ENCODE peak calls at places on chromosomes 4 and X, in six cellular contexts. One of them, this sample, is unnamed.

GRCh38 chrX:132409780-132410556 is 78.9 kb downstream of the MBNL3 start:
- DNase-seq in hepatocyte: no peak
- DNase-seq in left ventricle myocardium inferior: no peak
- DNase-seq in H9: no peak
- DNase-seq in endodermal cell: no peak
- DNase-seq in coronary artery: no peak
- DNase-seq in this sample: no peak

GRCh38 chr4:1237981-1238675 is 10.8 kb downstream of the CTBP1 start:
- DNase-seq in hepatocyte: no peak
- DNase-seq in left ventricle myocardium inferior: peak; percentile 13
- DNase-seq in H9: no peak
- DNase-seq in endodermal cell: no peak
- DNase-seq in coronary artery: peak; percentile 62
- DNase-seq in this sample: no peak

GRCh38 chrX:9842541-9842940 is 56.3 kb downstream of the SHROOM2 start:
- DNase-seq in hepatocyte: peak; percentile 39
- DNase-seq in left ventricle myocardium inferior: no peak
- DNase-seq in H9: peak; percentile 39
- DNase-seq in endodermal cell: peak; percentile 69
- DNase-seq in coronary artery: no peak
- DNase-seq in this sample: no peak

GRCh38 chrX:72128881-72129280 is 2.8 kb downstream of the RTL5 start:
- DNase-seq in hepatocyte: no peak
- DNase-seq in left ventricle myocardium inferior: no peak
- DNase-seq in H9: peak; percentile 43
- DNase-seq in endodermal cell: peak; percentile 78
- DNase-seq in coronary artery: peak; percentile 62
- DNase-seq in this sample: no peak

GRCh38 chr4:79025170-79025569 is 85.9 kb upstream of the PAQR3 start:
- DNase-seq in hepatocyte: no peak
- DNase-seq in left ventricle myocardium inferior: no peak
- DNase-seq in H9: no peak
- DNase-seq in endodermal cell: no peak
- DNase-seq in coronary artery: no peak
- DNase-seq in this sample: no peak

GRCh38 chrX:108437789-108438623 is at the start of gene COL4A6:
- DNase-seq in hepatocyte: peak; percentile 47
- DNase-seq in left ventricle myocardium inferior: no peak
- DNase-seq in H9: peak; percentile 85
- DNase-seq in endodermal cell: peak; percentile 90
- DNase-seq in coronary artery: no peak
- DNase-seq in this sample: peak; percentile 74

GRCh38 chr4:86306816-86307215 is 53.0 kb downstream of the MAPK10 start:
- DNase-seq in hepatocyte: no peak
- DNase-seq in left ventricle myocardium inferior: no peak
- DNase-seq in H9: no peak
- DNase-seq in endodermal cell: no peak
- DNase-seq in coronary artery: no peak
- DNase-seq in this sample: no peak

GRCh38 chrX:49176421-49177326 is 5.0 kb downstream of the PLP2 start:
- DNase-seq in hepatocyte: no peak
- DNase-seq in left ventricle myocardium inferior: no peak
- DNase-seq in H9: no peak
- DNase-seq in endodermal cell: no peak
- DNase-seq in coronary artery: no peak
- DNase-seq in this sample: peak; percentile 67

GRCh38 chr4:115028682-115029385 is 84.6 kb downstream of the NDST4 start:
- DNase-seq in hepatocyte: no peak
- DNase-seq in left ventricle myocardium inferior: no peak
- DNase-seq in H9: no peak
- DNase-seq in endodermal cell: no peak
- DNase-seq in coronary artery: no peak
- DNase-seq in this sample: no peak

GRCh38 chrX:41684138-41684537 is 4.6 kb upstream of the GPR34 start:
- DNase-seq in hepatocyte: no peak
- DNase-seq in left ventricle myocardium inferior: no peak
- DNase-seq in H9: no peak
- DNase-seq in endodermal cell: no peak
- DNase-seq in coronary artery: no peak
- DNase-seq in this sample: no peak

GRCh38 chr4:39931441-39931901 is 46.2 kb downstream of the PDS5A start:
- DNase-seq in hepatocyte: peak; percentile 15
- DNase-seq in left ventricle myocardium inferior: no peak
- DNase-seq in H9: no peak
- DNase-seq in endodermal cell: no peak
- DNase-seq in coronary artery: no peak
- DNase-seq in this sample: no peak

GRCh38 chr4:54363037-54363436 is 133.9 kb downstream of the PDGFRA start:
- DNase-seq in hepatocyte: no peak
- DNase-seq in left ventricle myocardium inferior: no peak
- DNase-seq in H9: no peak
- DNase-seq in endodermal cell: peak; percentile 58
- DNase-seq in coronary artery: no peak
- DNase-seq in this sample: no peak

GRCh38 chr4:9944431-9945425 is 76.6 kb downstream of the SLC2A9 start:
- DNase-seq in hepatocyte: no peak
- DNase-seq in left ventricle myocardium inferior: no peak
- DNase-seq in H9: no peak
- DNase-seq in endodermal cell: no peak
- DNase-seq in coronary artery: no peak
- DNase-seq in this sample: no peak

GRCh38 chr4:120809518-120809917 is 113.0 kb downstream of the PRDM5 start:
- DNase-seq in hepatocyte: no peak
- DNase-seq in left ventricle myocardium inferior: no peak
- DNase-seq in H9: no peak
- DNase-seq in endodermal cell: no peak
- DNase-seq in coronary artery: no peak
- DNase-seq in this sample: no peak
- TF ChIP-seq CTCF in hepatocyte: peak; percentile 19
- TF ChIP-seq CTCF in left ventricle myocardium inferior: no peak
- TF ChIP-seq CTCF in H9: peak; percentile 67
- TF ChIP-seq CTCF in endodermal cell: peak; percentile 65
- TF ChIP-seq CTCF in coronary artery: no peak
- TF ChIP-seq CTCF in this sample: peak; percentile 16

GRCh38 chr4:5757536-5757935 is 46.5 kb downstream of the EVC start:
- DNase-seq in hepatocyte: no peak
- DNase-seq in left ventricle myocardium inferior: no peak
- DNase-seq in H9: no peak
- DNase-seq in endodermal cell: no peak
- DNase-seq in coronary artery: no peak
- DNase-seq in this sample: no peak
- H3K27ac ChIP-seq in hepatocyte: no peak overlapping the region
- H3K27ac ChIP-seq in left ventricle myocardium inferior: no peak overlapping the region
- H3K27ac ChIP-seq in H9: no peak overlapping the region
- H3K27ac ChIP-seq in endodermal cell: no peak overlapping the region
- H3K27ac ChIP-seq in coronary artery: no peak overlapping the region
- H3K27ac ChIP-seq in this sample: peak overlapping the region; percentile 94

DNA sequence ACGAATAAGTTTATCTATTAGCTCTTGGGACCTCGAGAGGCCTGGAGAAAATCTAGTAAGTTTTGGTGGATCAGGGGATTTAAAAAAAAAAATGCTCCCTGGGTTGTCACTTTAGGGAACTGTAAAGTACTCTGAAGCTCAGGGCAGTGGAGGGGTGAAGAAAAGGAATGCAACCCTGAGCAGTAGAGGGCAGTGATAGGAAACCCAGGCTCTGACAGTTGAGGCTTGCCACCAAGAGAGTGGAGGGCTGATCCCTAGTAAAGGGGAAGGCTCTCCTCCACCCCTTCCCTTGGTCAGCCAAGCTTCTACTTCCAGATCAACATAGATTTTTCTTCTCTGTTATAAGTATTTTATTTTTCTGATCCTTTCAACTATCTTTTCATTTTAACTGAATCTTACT is 73.1 kb downstream of the FBXO8 start:
- DNase-seq in hepatocyte: no peak
- DNase-seq in left ventricle myocardium inferior: no peak
- DNase-seq in H9: no peak
- DNase-seq in endodermal cell: peak; percentile 76
- DNase-seq in coronary artery: no peak
- DNase-seq in this sample: no peak
- TF ChIP-seq CTCF in hepatocyte: no peak
- TF ChIP-seq CTCF in left ventricle myocardium inferior: no peak
- TF ChIP-seq CTCF in H9: peak; percentile 42
- TF ChIP-seq CTCF in endodermal cell: peak; percentile 57
- TF ChIP-seq CTCF in coronary artery: no peak
- TF ChIP-seq CTCF in this sample: no peak

GRCh38 chr4:69833251-69833650 is 26.7 kb downstream of the SULT1E1 start:
- DNase-seq in hepatocyte: no peak
- DNase-seq in left ventricle myocardium inferior: no peak
- DNase-seq in H9: no peak
- DNase-seq in endodermal cell: no peak
- DNase-seq in coronary artery: no peak
- DNase-seq in this sample: no peak

GRCh38 chr4:69831270-69831627 is 28.7 kb downstream of the SULT1E1 start:
- DNase-seq in hepatocyte: no peak
- DNase-seq in left ventricle myocardium inferior: no peak
- DNase-seq in H9: no peak
- DNase-seq in endodermal cell: no peak
- DNase-seq in coronary artery: no peak
- DNase-seq in this sample: no peak

GRCh38 chr4:69830529-69831269 is 29.2 kb downstream of the SULT1E1 start:
- DNase-seq in hepatocyte: peak; percentile 76
- DNase-seq in left ventricle myocardium inferior: no peak
- DNase-seq in H9: peak; percentile 45
- DNase-seq in endodermal cell: peak; percentile 66
- DNase-seq in coronary artery: no peak
- DNase-seq in this sample: no peak

GRCh38 chr4:69832326-69833030 is 27.5 kb downstream of the SULT1E1 start:
- DNase-seq in hepatocyte: peak; percentile 81
- DNase-seq in left ventricle myocardium inferior: no peak
- DNase-seq in H9: no peak
- DNase-seq in endodermal cell: peak; percentile 60
- DNase-seq in coronary artery: no peak
- DNase-seq in this sample: no peak

GRCh38 chr4:69831646-69832325 is 28.2 kb downstream of the SULT1E1 start:
- DNase-seq in hepatocyte: peak; percentile 28
- DNase-seq in left ventricle myocardium inferior: peak; percentile 22
- DNase-seq in H9: no peak
- DNase-seq in endodermal cell: no peak
- DNase-seq in coronary artery: no peak
- DNase-seq in this sample: no peak
- H3K27ac ChIP-seq in hepatocyte: peak overlapping the region; percentile 97
- H3K27ac ChIP-seq in left ventricle myocardium inferior: no peak overlapping the region
- H3K27ac ChIP-seq in H9: no peak overlapping the region
- H3K27ac ChIP-seq in endodermal cell: no peak overlapping the region
- H3K27ac ChIP-seq in coronary artery: no peak overlapping the region
- H3K27ac ChIP-seq in this sample: no peak overlapping the region

GRCh38 chr4:24471623-24472510 is 112.5 kb downstream of the DHX15 start:
- DNase-seq in hepatocyte: peak; percentile 30
- DNase-seq in left ventricle myocardium inferior: peak; percentile 25
- DNase-seq in H9: peak; percentile 58
- DNase-seq in endodermal cell: peak; percentile 87
- DNase-seq in coronary artery: no peak
- DNase-seq in this sample: peak; percentile 15

GRCh38 chr4:24473309-24473721 is 111.0 kb downstream of the DHX15 start:
- DNase-seq in hepatocyte: peak; percentile 57
- DNase-seq in left ventricle myocardium inferior: peak; percentile 23
- DNase-seq in H9: no peak
- DNase-seq in endodermal cell: peak; percentile 65
- DNase-seq in coronary artery: no peak
- DNase-seq in this sample: no peak

GRCh38 chr4:24475756-24476155 is 108.6 kb downstream of the DHX15 start:
- DNase-seq in hepatocyte: no peak
- DNase-seq in left ventricle myocardium inferior: no peak
- DNase-seq in H9: no peak
- DNase-seq in endodermal cell: peak; percentile 58
- DNase-seq in coronary artery: no peak
- DNase-seq in this sample: no peak

GRCh38 chr4:24472514-24473308 is 111.6 kb downstream of the DHX15 start:
- DNase-seq in hepatocyte: peak; percentile 92
- DNase-seq in left ventricle myocardium inferior: peak; percentile 87
- DNase-seq in H9: peak; percentile 88
- DNase-seq in endodermal cell: peak; percentile 95
- DNase-seq in coronary artery: peak; percentile 84
- DNase-seq in this sample: peak; percentile 69

DNA sequence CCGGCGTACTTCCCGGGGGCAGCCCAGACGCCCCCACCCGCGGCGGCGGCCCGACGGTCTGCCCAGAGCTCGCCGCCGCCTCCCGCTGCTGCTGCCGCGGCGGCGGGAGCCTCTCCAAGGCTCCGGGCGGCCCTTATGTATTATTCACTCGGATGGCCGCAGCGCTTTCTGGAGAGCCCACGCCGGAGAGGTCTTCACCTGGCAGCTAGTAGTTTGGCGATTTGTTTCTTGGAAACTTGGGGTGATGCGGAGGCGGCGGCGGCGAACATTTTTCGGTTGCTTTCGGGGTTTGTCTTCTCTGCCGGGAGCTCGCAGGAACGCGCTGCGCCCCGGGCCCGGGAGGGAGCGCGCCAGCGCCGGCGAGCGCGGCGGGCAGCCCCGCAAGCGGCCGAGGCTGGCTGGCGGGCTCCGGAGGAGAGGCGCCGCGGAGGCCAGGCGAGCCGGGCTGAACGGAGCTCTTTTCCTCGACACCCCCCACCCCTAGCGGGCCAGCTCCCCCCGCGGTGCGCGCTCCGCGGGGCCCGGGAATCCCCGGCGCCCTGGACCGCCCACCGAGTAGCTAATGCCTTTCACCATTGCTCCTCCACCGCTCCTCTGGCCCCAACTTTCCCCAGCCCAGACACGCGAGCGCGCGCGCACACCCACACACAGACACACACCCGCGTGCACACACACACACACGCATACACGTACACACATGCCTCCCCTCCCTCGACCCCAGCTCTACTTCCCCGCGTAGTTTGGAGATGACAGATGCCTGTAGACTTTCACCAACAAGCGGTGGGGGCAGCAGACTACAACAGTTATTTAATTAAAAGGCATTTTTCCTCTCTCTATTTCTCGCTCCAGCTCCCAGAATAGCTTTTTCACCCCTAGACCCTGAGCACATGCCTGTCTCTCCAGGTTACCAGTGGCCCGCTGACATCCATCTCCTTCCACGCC is 113.4 kb downstream of the DHX15 start:
- DNase-seq in hepatocyte: peak; percentile 66
- DNase-seq in left ventricle myocardium inferior: peak; percentile 52
- DNase-seq in H9: peak; percentile 43
- DNase-seq in endodermal cell: peak; percentile 78
- DNase-seq in coronary artery: no peak
- DNase-seq in this sample: peak; percentile 36
- TF ChIP-seq CTCF in hepatocyte: peak; percentile 19
- TF ChIP-seq CTCF in left ventricle myocardium inferior: no peak
- TF ChIP-seq CTCF in H9: no peak
- TF ChIP-seq CTCF in endodermal cell: no peak
- TF ChIP-seq CTCF in coronary artery: no peak
- TF ChIP-seq CTCF in this sample: peak; percentile 18

DNA sequence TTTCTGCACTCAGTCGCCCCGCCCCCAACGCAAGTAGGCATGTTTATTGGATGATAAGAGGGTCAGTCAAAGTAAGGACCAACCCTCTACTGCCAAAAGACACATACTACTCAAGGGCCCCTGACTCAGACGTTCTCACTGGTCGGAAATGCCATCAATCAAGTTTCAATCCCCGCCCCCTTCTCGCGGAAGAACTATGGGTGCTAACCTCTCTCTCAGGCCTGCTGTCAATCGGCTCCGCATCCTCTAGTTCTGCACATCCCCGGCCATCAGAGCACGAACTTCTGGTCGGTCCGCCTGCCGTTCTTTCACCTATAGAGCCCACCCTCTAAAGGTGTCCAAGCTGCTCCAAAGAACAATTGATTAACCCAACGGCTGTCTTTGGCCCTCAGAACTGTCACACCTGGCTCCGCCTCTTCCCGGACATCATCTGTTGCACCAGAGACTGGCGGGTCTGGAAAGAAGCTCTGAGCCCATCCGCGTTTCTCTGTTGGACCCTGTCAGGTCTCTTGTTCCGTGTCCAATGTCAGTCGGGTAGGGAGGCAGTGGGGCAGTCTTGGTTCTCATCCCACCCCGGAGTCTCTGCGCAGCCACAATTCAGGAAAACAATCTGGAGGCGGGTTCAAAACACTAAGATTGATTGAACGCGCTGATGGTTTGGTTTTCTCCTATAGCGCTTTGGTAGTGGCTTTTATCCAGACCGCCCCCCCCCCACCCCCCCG is 15.2 kb downstream of the NDUFB11 start:
- DNase-seq in hepatocyte: peak; percentile 89
- DNase-seq in left ventricle myocardium inferior: peak; percentile 90
- DNase-seq in H9: peak; percentile 94
- DNase-seq in endodermal cell: peak; percentile 97
- DNase-seq in coronary artery: peak; percentile 94
- DNase-seq in this sample: peak; percentile 95
- H3K27ac ChIP-seq in hepatocyte: peak overlapping the region; percentile 92
- H3K27ac ChIP-seq in left ventricle myocardium inferior: peak overlapping the region; percentile 87
- H3K27ac ChIP-seq in H9: no peak overlapping the region
- H3K27ac ChIP-seq in endodermal cell: no peak overlapping the region
- H3K27ac ChIP-seq in coronary artery: peak overlapping the region; percentile 57
- H3K27ac ChIP-seq in this sample: peak overlapping the region; percentile 86

This sample was measured in RWPE1.